ENCODE peak calls at places on chromosomes 2 and 18, in ten cellular contexts. One of them, this sample, is unnamed.
A peak's percentile ranks its signal among the peaks of the same experiment; 100 is the strongest.

GRCh38 chr2:177753682-177754475 is 318.7 kb downstream of the PDE11A start:
- DNase-seq in upper lobe of left lung: peak; percentile 55
- DNase-seq in ovary: peak; percentile 85
- DNase-seq in A549: peak; percentile 18
- DNase-seq in transverse colon: peak; percentile 43
- DNase-seq in SK-N-SH: peak; percentile 41
- DNase-seq in HepG2: no peak
- DNase-seq in tibial nerve: peak; percentile 57
- DNase-seq in sigmoid colon: peak; percentile 87
- DNase-seq in K562: peak; percentile 54
- DNase-seq in this sample: peak; percentile 81

GRCh38 chr2:236345081-236345714 is 81.0 kb upstream of the ASB18 start:
- DNase-seq in upper lobe of left lung: no peak
- DNase-seq in ovary: no peak
- DNase-seq in A549: no peak
- DNase-seq in transverse colon: no peak
- DNase-seq in SK-N-SH: no peak
- DNase-seq in HepG2: no peak
- DNase-seq in tibial nerve: no peak
- DNase-seq in sigmoid colon: no peak
- DNase-seq in K562: no peak
- DNase-seq in this sample: no peak

GRCh38 chr2:219901155-219901554 is 273.7 kb downstream of the SLC4A3 start:
- DNase-seq in upper lobe of left lung: no peak
- DNase-seq in ovary: no peak
- DNase-seq in A549: no peak
- DNase-seq in transverse colon: no peak
- DNase-seq in SK-N-SH: no peak
- DNase-seq in HepG2: no peak
- DNase-seq in tibial nerve: no peak
- DNase-seq in sigmoid colon: no peak
- DNase-seq in K562: no peak
- DNase-seq in this sample: no peak

GRCh38 chr18:56200381-56200831 is 438.0 kb downstream of the TXNL1 start:
- DNase-seq in upper lobe of left lung: no peak
- DNase-seq in ovary: no peak
- DNase-seq in A549: no peak
- DNase-seq in transverse colon: no peak
- DNase-seq in SK-N-SH: no peak
- DNase-seq in HepG2: no peak
- DNase-seq in tibial nerve: no peak
- DNase-seq in sigmoid colon: no peak
- DNase-seq in K562: no peak
- DNase-seq in this sample: no peak

GRCh38 chr2:145715601-145716000 is 1195.7 kb upstream of the ZEB2 start:
- DNase-seq in upper lobe of left lung: no peak
- DNase-seq in ovary: no peak
- DNase-seq in A549: no peak
- DNase-seq in transverse colon: no peak
- DNase-seq in SK-N-SH: no peak
- DNase-seq in HepG2: no peak
- DNase-seq in tibial nerve: no peak
- DNase-seq in sigmoid colon: no peak
- DNase-seq in K562: peak; percentile 30
- DNase-seq in this sample: no peak

GRCh38 chr18:68542818-68543217 is 172.1 kb downstream of the TMX3 start:
- DNase-seq in upper lobe of left lung: no peak
- DNase-seq in ovary: no peak
- DNase-seq in A549: no peak
- DNase-seq in transverse colon: no peak
- DNase-seq in SK-N-SH: no peak
- DNase-seq in HepG2: no peak
- DNase-seq in tibial nerve: no peak
- DNase-seq in sigmoid colon: no peak
- DNase-seq in K562: no peak
- DNase-seq in this sample: no peak

GRCh38 chr2:25103287-25103871 is 61.5 kb downstream of the EFR3B start:
- DNase-seq in upper lobe of left lung: no peak
- DNase-seq in ovary: no peak
- DNase-seq in A549: peak; percentile 43
- DNase-seq in transverse colon: no peak
- DNase-seq in SK-N-SH: no peak
- DNase-seq in HepG2: no peak
- DNase-seq in tibial nerve: no peak
- DNase-seq in sigmoid colon: no peak
- DNase-seq in K562: no peak
- DNase-seq in this sample: no peak

GRCh38 chr2:230418341-230419016 is 2.5 kb downstream of the SP100 start:
- DNase-seq in upper lobe of left lung: peak; percentile 69
- DNase-seq in ovary: no peak
- DNase-seq in A549: no peak
- DNase-seq in transverse colon: no peak
- DNase-seq in SK-N-SH: no peak
- DNase-seq in HepG2: no peak
- DNase-seq in tibial nerve: no peak
- DNase-seq in sigmoid colon: no peak
- DNase-seq in K562: peak; percentile 16
- DNase-seq in this sample: no peak

GRCh38 chr18:58297198-58297597 is 253.2 kb downstream of the NEDD4L start:
- DNase-seq in upper lobe of left lung: no peak
- DNase-seq in ovary: no peak
- DNase-seq in A549: no peak
- DNase-seq in transverse colon: no peak
- DNase-seq in SK-N-SH: no peak
- DNase-seq in HepG2: no peak
- DNase-seq in tibial nerve: no peak
- DNase-seq in sigmoid colon: no peak
- DNase-seq in K562: no peak
- DNase-seq in this sample: no peak

GRCh38 chr2:40283111-40283909 is 168.6 kb downstream of the SLC8A1 start:
- DNase-seq in upper lobe of left lung: no peak
- DNase-seq in ovary: no peak
- DNase-seq in A549: no peak
- DNase-seq in transverse colon: no peak
- DNase-seq in SK-N-SH: no peak
- DNase-seq in HepG2: no peak
- DNase-seq in tibial nerve: no peak
- DNase-seq in sigmoid colon: no peak
- DNase-seq in K562: no peak
- DNase-seq in this sample: no peak

GRCh38 chr18:47881752-47882455 is 48.6 kb downstream of the SMAD2 start:
- DNase-seq in upper lobe of left lung: peak; percentile 54
- DNase-seq in ovary: no peak
- DNase-seq in A549: no peak
- DNase-seq in transverse colon: no peak
- DNase-seq in SK-N-SH: no peak
- DNase-seq in HepG2: peak; percentile 66
- DNase-seq in tibial nerve: no peak
- DNase-seq in sigmoid colon: no peak
- DNase-seq in K562: no peak
- DNase-seq in this sample: no peak

GRCh38 chr2:101754613-101755012 is 57.1 kb downstream of the MAP4K4 start:
- DNase-seq in upper lobe of left lung: no peak
- DNase-seq in ovary: no peak
- DNase-seq in A549: no peak
- DNase-seq in transverse colon: no peak
- DNase-seq in SK-N-SH: no peak
- DNase-seq in HepG2: no peak
- DNase-seq in tibial nerve: no peak
- DNase-seq in sigmoid colon: no peak
- DNase-seq in K562: no peak
- DNase-seq in this sample: no peak

GRCh38 chr2:121635371-121635770 is 13.9 kb downstream of the CLASP1 start:
- DNase-seq in upper lobe of left lung: no peak
- DNase-seq in ovary: no peak
- DNase-seq in A549: no peak
- DNase-seq in transverse colon: no peak
- DNase-seq in SK-N-SH: no peak
- DNase-seq in HepG2: no peak
- DNase-seq in tibial nerve: no peak
- DNase-seq in sigmoid colon: no peak
- DNase-seq in K562: no peak
- DNase-seq in this sample: no peak

GRCh38 chr2:226031078-226031937 is 631.8 kb downstream of the NYAP2 start:
- DNase-seq in upper lobe of left lung: peak; percentile 63
- DNase-seq in ovary: peak; percentile 53
- DNase-seq in A549: peak; percentile 67
- DNase-seq in transverse colon: peak; percentile 17
- DNase-seq in SK-N-SH: peak; percentile 75
- DNase-seq in HepG2: peak; percentile 73
- DNase-seq in tibial nerve: peak; percentile 14
- DNase-seq in sigmoid colon: peak; percentile 79
- DNase-seq in K562: no peak
- DNase-seq in this sample: peak; percentile 66

GRCh38 chr2:128625966-128626757 is 307.5 kb upstream of the HS6ST1 start:
- DNase-seq in upper lobe of left lung: no peak
- DNase-seq in ovary: no peak
- DNase-seq in A549: no peak
- DNase-seq in transverse colon: no peak
- DNase-seq in SK-N-SH: no peak
- DNase-seq in HepG2: no peak
- DNase-seq in tibial nerve: no peak
- DNase-seq in sigmoid colon: peak; percentile 35
- DNase-seq in K562: no peak
- DNase-seq in this sample: no peak

GRCh38 chr2:134193006-134193405 is 60.9 kb upstream of the MGAT5 start:
- DNase-seq in upper lobe of left lung: no peak
- DNase-seq in ovary: no peak
- DNase-seq in A549: no peak
- DNase-seq in transverse colon: no peak
- DNase-seq in SK-N-SH: no peak
- DNase-seq in HepG2: no peak
- DNase-seq in tibial nerve: no peak
- DNase-seq in sigmoid colon: no peak
- DNase-seq in K562: no peak
- DNase-seq in this sample: no peak

DNA sequence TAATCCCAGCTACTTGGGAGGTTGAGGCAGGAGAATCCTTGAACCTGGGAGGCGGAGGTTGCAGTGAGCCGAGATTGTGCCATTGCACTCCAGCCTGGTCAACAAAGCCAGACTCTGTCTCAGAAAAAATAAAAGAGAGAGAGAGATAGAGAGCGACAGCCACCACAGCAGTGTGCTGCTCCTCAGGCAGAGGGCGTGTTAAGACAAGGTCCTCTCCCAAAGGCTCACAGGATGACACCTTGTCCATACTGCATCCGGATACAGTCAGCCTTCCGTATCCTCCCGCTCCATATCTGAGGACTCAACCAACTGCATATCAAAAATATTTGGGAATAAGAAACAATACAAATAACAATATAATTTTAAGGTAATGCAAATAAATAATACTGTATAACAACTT is 20.1 kb downstream of the ARL4C start:
- DNase-seq in upper lobe of left lung: no peak
- DNase-seq in ovary: no peak
- DNase-seq in A549: no peak
- DNase-seq in transverse colon: no peak
- DNase-seq in SK-N-SH: no peak
- DNase-seq in HepG2: no peak
- DNase-seq in tibial nerve: no peak
- DNase-seq in sigmoid colon: no peak
- DNase-seq in K562: peak; percentile 16
- DNase-seq in this sample: no peak
- TF ChIP-seq EP300 in upper lobe of left lung: no peak
- TF ChIP-seq EP300 in ovary: no peak
- TF ChIP-seq EP300 in A549: no peak
- TF ChIP-seq EP300 in transverse colon: no peak
- TF ChIP-seq EP300 in SK-N-SH: no peak
- TF ChIP-seq EP300 in HepG2: no peak
- TF ChIP-seq EP300 in tibial nerve: no peak
- TF ChIP-seq EP300 in sigmoid colon: no peak
- TF ChIP-seq EP300 in K562: no peak
- TF ChIP-seq EP300 in this sample: no peak

DNA sequence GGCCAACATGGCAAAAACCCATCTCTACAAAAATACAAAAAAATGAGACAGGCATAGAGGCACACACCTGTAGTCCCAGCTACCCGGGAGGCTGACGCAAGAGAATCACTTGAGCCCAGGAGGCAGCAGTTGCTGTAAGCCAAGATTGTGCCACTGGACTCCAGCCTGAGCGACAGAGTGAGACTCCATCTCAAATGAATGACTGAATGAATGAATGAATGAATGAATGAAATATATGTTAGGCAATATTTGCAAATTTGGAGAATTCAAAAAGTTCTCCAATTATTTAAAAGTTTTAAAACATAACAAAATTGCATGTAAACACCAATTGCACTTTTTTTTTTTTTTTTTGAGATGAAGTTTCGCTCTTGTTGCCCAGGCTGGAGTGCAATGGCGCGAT is 61.7 kb downstream of the STRN start:
- DNase-seq in upper lobe of left lung: no peak
- DNase-seq in ovary: no peak
- DNase-seq in A549: no peak
- DNase-seq in transverse colon: no peak
- DNase-seq in SK-N-SH: no peak
- DNase-seq in HepG2: no peak
- DNase-seq in tibial nerve: no peak
- DNase-seq in sigmoid colon: no peak
- DNase-seq in K562: no peak
- DNase-seq in this sample: no peak
- TF ChIP-seq EP300 in upper lobe of left lung: no peak
- TF ChIP-seq EP300 in ovary: no peak
- TF ChIP-seq EP300 in A549: no peak
- TF ChIP-seq EP300 in transverse colon: no peak
- TF ChIP-seq EP300 in SK-N-SH: no peak
- TF ChIP-seq EP300 in HepG2: no peak
- TF ChIP-seq EP300 in tibial nerve: no peak
- TF ChIP-seq EP300 in sigmoid colon: no peak
- TF ChIP-seq EP300 in K562: no peak
- TF ChIP-seq EP300 in this sample: no peak

DNA sequence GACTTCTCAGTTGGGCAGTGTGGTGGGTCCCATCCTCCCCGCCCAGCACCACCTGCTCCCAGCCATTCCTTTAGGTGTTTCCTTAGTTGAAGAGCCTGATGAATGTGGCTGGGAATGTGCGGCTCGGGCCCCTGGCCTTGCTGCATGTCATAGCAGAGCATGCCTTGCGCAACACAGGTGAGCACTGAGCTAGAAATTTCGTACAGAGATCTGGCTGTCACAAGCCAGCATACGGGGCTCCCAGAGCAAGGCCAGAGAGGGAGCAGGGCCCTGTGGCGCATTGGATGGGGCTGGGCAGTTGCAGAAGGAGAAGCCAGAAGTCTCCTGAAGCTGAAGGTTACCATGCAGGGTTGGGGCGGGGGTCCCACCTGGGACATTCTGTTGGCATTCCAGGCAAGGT is 129.7 kb downstream of the WDSUB1 start:
- DNase-seq in upper lobe of left lung: peak; percentile 65
- DNase-seq in ovary: no peak
- DNase-seq in A549: no peak
- DNase-seq in transverse colon: no peak
- DNase-seq in SK-N-SH: no peak
- DNase-seq in HepG2: peak; percentile 9
- DNase-seq in tibial nerve: no peak
- DNase-seq in sigmoid colon: no peak
- DNase-seq in K562: no peak
- DNase-seq in this sample: no peak
- TF ChIP-seq EP300 in upper lobe of left lung: no peak
- TF ChIP-seq EP300 in ovary: no peak
- TF ChIP-seq EP300 in A549: no peak
- TF ChIP-seq EP300 in transverse colon: no peak
- TF ChIP-seq EP300 in SK-N-SH: no peak
- TF ChIP-seq EP300 in HepG2: no peak
- TF ChIP-seq EP300 in tibial nerve: no peak
- TF ChIP-seq EP300 in sigmoid colon: no peak
- TF ChIP-seq EP300 in K562: no peak
- TF ChIP-seq EP300 in this sample: no peak

GRCh38 chr18:50812834-50813233 is 7.0 kb downstream of the MRO start:
- DNase-seq in upper lobe of left lung: no peak
- DNase-seq in ovary: no peak
- DNase-seq in A549: no peak
- DNase-seq in transverse colon: no peak
- DNase-seq in SK-N-SH: no peak
- DNase-seq in HepG2: no peak
- DNase-seq in tibial nerve: no peak
- DNase-seq in sigmoid colon: no peak
- DNase-seq in K562: no peak
- DNase-seq in this sample: no peak
- TF ChIP-seq EP300 in upper lobe of left lung: no peak
- TF ChIP-seq EP300 in ovary: no peak
- TF ChIP-seq EP300 in A549: no peak
- TF ChIP-seq EP300 in transverse colon: no peak
- TF ChIP-seq EP300 in SK-N-SH: no peak
- TF ChIP-seq EP300 in HepG2: no peak
- TF ChIP-seq EP300 in tibial nerve: no peak
- TF ChIP-seq EP300 in sigmoid colon: no peak
- TF ChIP-seq EP300 in K562: no peak
- TF ChIP-seq EP300 in this sample: no peak